ENCODE peak calls at places on chromosomes 7 and 10, in eight cellular contexts. P is RWPE2, H is body of pancreas, V is hypothalamus, E is endothelial cell, T is Ammon's horn, R is HFFc6, L is choroid plexus epithelial cell. W is an unnamed sample.

GRCh38 chr7:130758429-130759056 is 24.5 kb upstream of the KLF14 start:
- DNase-seq in V (no peak), E (no peak), T (peak), L (peak), P (no peak), H (no peak), R (peak), W (peak)

GRCh38 chr7:1160665-1161010 is 642 bp upstream of the ZFAND2A start:
- DNase-seq in E (peak), R (no peak), V (no peak), L (no peak), P (no peak), T (no peak), H (no peak), W (peak)

GRCh38 chr10:118800920-118801319 is 46.1 kb upstream of the CACUL1 start:
- DNase-seq in V (peak), H (no peak), P (no peak), T (peak), R (peak), L (peak), E (peak), W (peak)

GRCh38 chr10:30219977-30220751 is 128.9 kb downstream of the MTPAP start:
- DNase-seq in V (no peak), L (peak), R (no peak), P (no peak), E (peak), T (peak), H (no peak), W (peak)

GRCh38 chr7:72467237-72467636 is 55.1 kb upstream of the CALN1 start:
- DNase-seq in H (peak), R (no peak), V (no peak), P (no peak), T (no peak), L (no peak), E (no peak), W (no peak)

GRCh38 chr7:82319674-82320118 is 123.9 kb downstream of the CACNA2D1 start:
- DNase-seq in H (peak), T (peak), P (no peak), R (peak), L (peak), V (peak), E (no peak), W (peak)

GRCh38 chr10:124338276-124338915 is 80.3 kb downstream of the OAT start:
- DNase-seq in T (no peak), V (no peak), P (no peak), H (no peak), E (no peak), L (no peak), R (no peak), W (no peak)

GRCh38 chr7:84479059-84479458 is 284.5 kb upstream of the SEMA3A start:
- DNase-seq in T (no peak), V (no peak), E (no peak), L (no peak), H (no peak), R (no peak), P (no peak), W (no peak)

GRCh38 chr7:1975179-1975578 is 257.6 kb downstream of the MAD1L1 start:
- DNase-seq in R (no peak), E (no peak), V (no peak), P (peak), H (no peak), L (no peak), T (no peak), W (no peak)

GRCh38 chr10:107924458-107924857 is 760.0 kb upstream of the SORCS1 start:
- DNase-seq in P (no peak), R (no peak), T (no peak), E (no peak), L (no peak), V (no peak), H (no peak), W (peak)